ENCODE peak calls at places on chromosomes 12 and 14, in five cellular contexts. A is hippocampal formation; P is EL; V is stimulated activated CD4-positive, alpha-beta T cell treated with anti-CD3 and anti-CD28 coated beads, TNF-alpha, amount 100 ng/mL, for 48 hours; Z is tibial artery. M is an unnamed sample.

GRCh38 chr12:109214131-109214530 is 95.0 kb downstream of the FOXN4 start:
- DNase-seq in V (no peak), A (no peak), Z (no peak), P (no peak), M (no peak)

GRCh38 chr12:80553316-80553715 is 109.3 kb downstream of the PTPRQ start:
- DNase-seq in P (peak; percentile 92), Z (no peak), V (no peak), A (no peak), M (no peak)

GRCh38 chr12:16361142-16361783 is 13.8 kb downstream of the MGST1 start:
- DNase-seq in A (no peak), P (no peak), Z (no peak), V (no peak), M (no peak)

GRCh38 chr12:6524648-6525047 is 9.7 kb upstream of the GAPDH start:
- DNase-seq in P (no peak), A (no peak), Z (no peak), V (no peak), M (no peak)

GRCh38 chr12:103667129-103667528 is 80.1 kb downstream of the STAB2 start:
- DNase-seq in Z (no peak), V (no peak), A (no peak), P (no peak), M (no peak)

GRCh38 chr12:56454557-56454956 is at the start of gene MIP:
- DNase-seq in A (no peak), P (no peak), V (no peak), Z (no peak), M (no peak)

GRCh38 chr12:107282628-107283027 is 189.3 kb upstream of the CRY1 start:
- DNase-seq in P (no peak), Z (no peak), A (no peak), V (no peak), M (no peak)

GRCh38 chr12:19236656-19237055 is 107.1 kb downstream of the PLEKHA5 start:
- DNase-seq in P (peak; percentile 36), V (no peak), A (no peak), Z (no peak), M (peak; percentile 11)

GRCh38 chr14:51283402-51283825 is 43.4 kb downstream of the TMX1 start:
- DNase-seq in V (no peak), P (peak; percentile 90), A (peak; percentile 83), Z (no peak), M (no peak)

GRCh38 chr12:34372003-34372402 is 349.7 kb downstream of the ALG10 start:
- DNase-seq in A (no peak), V (no peak), P (no peak), Z (no peak), M (no peak)

GRCh38 chr12:115818973-115819372 is 458.5 kb downstream of the MED13L start:
- DNase-seq in A (no peak), Z (no peak), V (no peak), P (no peak), M (no peak)

GRCh38 chr12:28936711-28937110 is 212.4 kb upstream of the FAR2 start:
- DNase-seq in V (no peak), A (no peak), Z (no peak), P (no peak), M (no peak)

GRCh38 chr12:132729541-132730320 is 19.1 kb downstream of the PGAM5 start:
- DNase-seq in P (peak; percentile 32), V (no peak), Z (no peak), A (no peak), M (peak; percentile 61)

GRCh38 chr12:41962171-41962572 is 182.5 kb downstream of the GXYLT1 start:
- DNase-seq in A (peak; percentile 53), Z (peak; percentile 69), P (no peak), V (no peak), M (peak; percentile 71)

GRCh38 chr14:100586520-100587247 is 533 bp downstream of the BEGAIN start:
- DNase-seq in V (no peak), A (no peak), Z (peak; percentile 35), P (peak; percentile 63), M (no peak)

GRCh38 chr12:87793134-87793533 is 236.1 kb downstream of the C12orf50 start:
- DNase-seq in A (no peak), P (no peak), Z (no peak), V (no peak), M (no peak)

GRCh38 chr12:85784096-85784720 is 52.0 kb downstream of the RASSF9 start:
- DNase-seq in V (no peak), P (no peak), A (no peak), Z (no peak), M (no peak)

GRCh38 chr14:72594099-72594901 is 299.6 kb downstream of the DPF3 start:
- DNase-seq in P (no peak), A (no peak), Z (no peak), V (no peak), M (no peak)

GRCh38 chr14:89308232-89308959 is 108.6 kb downstream of the FOXN3 start:
- DNase-seq in P (peak; percentile 13), V (no peak), Z (no peak), A (no peak), M (no peak)

GRCh38 chr14:92323031-92323915 is at the start of gene SLC24A4:
- DNase-seq in Z (no peak), A (no peak), V (no peak), P (peak; percentile 13), M (peak; percentile 13)

GRCh38 chr14:102994689-102995088 is 62.7 kb downstream of the CDC42BPB start:
- DNase-seq in V (no peak), Z (no peak), A (no peak), P (no peak), M (no peak)

GRCh38 chr14:55398679-55399078 is 13.0 kb downstream of the ATG14 start:
- DNase-seq in V (no peak), Z (peak; percentile 72), A (no peak), P (peak; percentile 96), M (no peak)

GRCh38 chr14:53999061-53999488 is 42.5 kb upstream of the BMP4 start:
- DNase-seq in V (no peak), Z (no peak), P (peak; percentile 94), A (no peak), M (no peak)

GRCh38 chr12:59596232-59597143 is 659 bp downstream of the SLC16A7 start:
- DNase-seq in A (peak; percentile 82), V (peak; percentile 70), Z (peak; percentile 96), P (peak; percentile 84), M (peak; percentile 69)

GRCh38 chr12:111893287-111893686 is 51.3 kb downstream of the MAPKAPK5 start:
- DNase-seq in P (no peak), Z (no peak), A (no peak), V (no peak), M (no peak)

GRCh38 chr14:105761842-105762241 is 235.5 kb downstream of the TMEM121 start:
- DNase-seq in V (no peak), P (no peak), Z (peak; percentile 11), A (no peak), M (no peak)

GRCh38 chr14:89773644-89774316 is 180.8 kb downstream of the EFCAB11 start:
- DNase-seq in P (peak; percentile 30), V (peak; percentile 47), Z (no peak), A (no peak), M (no peak)